ENCODE peak calls at places on chromosomes 4 and X, in ten cellular contexts. One of them, this sample, is unnamed.

GRCh38 chr4:56253631-56254241 is 133.6 kb downstream of the AASDH start:
- DNase-seq in GM23248: no peak
- DNase-seq in aorta: no peak
- DNase-seq in neural progenitor cell: peak; percentile 21
- DNase-seq in CD4-positive, CD25-positive, alpha-beta regulatory T cell: no peak
- DNase-seq in SK-N-SH: no peak
- DNase-seq in esophagus muscularis mucosa: peak; percentile 24
- DNase-seq in esophagus squamous epithelium: no peak
- DNase-seq in cardiac muscle cell: no peak
- DNase-seq in colonic mucosa: no peak
- DNase-seq in this sample: no peak

GRCh38 chrX:6184900-6185515 is 43.7 kb downstream of the NLGN4X start:
- DNase-seq in GM23248: no peak
- DNase-seq in aorta: no peak
- DNase-seq in neural progenitor cell: no peak
- DNase-seq in CD4-positive, CD25-positive, alpha-beta regulatory T cell: no peak
- DNase-seq in SK-N-SH: no peak
- DNase-seq in esophagus muscularis mucosa: no peak
- DNase-seq in esophagus squamous epithelium: no peak
- DNase-seq in cardiac muscle cell: no peak
- DNase-seq in colonic mucosa: no peak
- DNase-seq in this sample: no peak

GRCh38 chrX:69000857-69001256 is 164.4 kb downstream of the PJA1 start:
- DNase-seq in GM23248: no peak
- DNase-seq in aorta: no peak
- DNase-seq in neural progenitor cell: no peak
- DNase-seq in CD4-positive, CD25-positive, alpha-beta regulatory T cell: no peak
- DNase-seq in SK-N-SH: no peak
- DNase-seq in esophagus muscularis mucosa: peak; percentile 8
- DNase-seq in esophagus squamous epithelium: no peak
- DNase-seq in cardiac muscle cell: no peak
- DNase-seq in colonic mucosa: no peak
- DNase-seq in this sample: no peak

GRCh38 chr4:35710343-35710742 is 534.0 kb downstream of the ARAP2 start:
- DNase-seq in GM23248: no peak
- DNase-seq in aorta: no peak
- DNase-seq in neural progenitor cell: no peak
- DNase-seq in CD4-positive, CD25-positive, alpha-beta regulatory T cell: no peak
- DNase-seq in SK-N-SH: no peak
- DNase-seq in esophagus muscularis mucosa: no peak
- DNase-seq in esophagus squamous epithelium: no peak
- DNase-seq in cardiac muscle cell: no peak
- DNase-seq in colonic mucosa: no peak
- DNase-seq in this sample: no peak

GRCh38 chr4:46404961-46405360 is 15.0 kb upstream of the GABRA2 start:
- DNase-seq in GM23248: no peak
- DNase-seq in aorta: no peak
- DNase-seq in neural progenitor cell: peak; percentile 70
- DNase-seq in CD4-positive, CD25-positive, alpha-beta regulatory T cell: no peak
- DNase-seq in SK-N-SH: no peak
- DNase-seq in esophagus muscularis mucosa: no peak
- DNase-seq in esophagus squamous epithelium: no peak
- DNase-seq in cardiac muscle cell: peak; percentile 8
- DNase-seq in colonic mucosa: peak; percentile 57
- DNase-seq in this sample: no peak

GRCh38 chr4:167779280-167779679 is 313.1 kb upstream of the ANXA10 start:
- DNase-seq in GM23248: no peak
- DNase-seq in aorta: no peak
- DNase-seq in neural progenitor cell: no peak
- DNase-seq in CD4-positive, CD25-positive, alpha-beta regulatory T cell: no peak
- DNase-seq in SK-N-SH: no peak
- DNase-seq in esophagus muscularis mucosa: no peak
- DNase-seq in esophagus squamous epithelium: no peak
- DNase-seq in cardiac muscle cell: no peak
- DNase-seq in colonic mucosa: no peak
- DNase-seq in this sample: no peak

GRCh38 chr4:166290426-166290825 is 417.4 kb downstream of the TLL1 start:
- DNase-seq in GM23248: no peak
- DNase-seq in aorta: no peak
- DNase-seq in neural progenitor cell: no peak
- DNase-seq in CD4-positive, CD25-positive, alpha-beta regulatory T cell: no peak
- DNase-seq in SK-N-SH: no peak
- DNase-seq in esophagus muscularis mucosa: no peak
- DNase-seq in esophagus squamous epithelium: no peak
- DNase-seq in cardiac muscle cell: no peak
- DNase-seq in colonic mucosa: no peak
- DNase-seq in this sample: no peak

GRCh38 chrX:118495958-118496762 is 545 bp downstream of the DOCK11 start:
- DNase-seq in GM23248: peak; percentile 45
- DNase-seq in aorta: peak; percentile 77
- DNase-seq in neural progenitor cell: peak; percentile 61
- DNase-seq in CD4-positive, CD25-positive, alpha-beta regulatory T cell: peak; percentile 63
- DNase-seq in SK-N-SH: peak; percentile 59
- DNase-seq in esophagus muscularis mucosa: peak; percentile 92
- DNase-seq in esophagus squamous epithelium: peak; percentile 32
- DNase-seq in cardiac muscle cell: no peak
- DNase-seq in colonic mucosa: peak; percentile 71
- DNase-seq in this sample: peak; percentile 75

GRCh38 chrX:78333521-78333920 is 6.1 kb upstream of the CYSLTR1 start:
- DNase-seq in GM23248: no peak
- DNase-seq in aorta: no peak
- DNase-seq in neural progenitor cell: no peak
- DNase-seq in CD4-positive, CD25-positive, alpha-beta regulatory T cell: no peak
- DNase-seq in SK-N-SH: no peak
- DNase-seq in esophagus muscularis mucosa: no peak
- DNase-seq in esophagus squamous epithelium: no peak
- DNase-seq in cardiac muscle cell: no peak
- DNase-seq in colonic mucosa: no peak
- DNase-seq in this sample: no peak

DNA sequence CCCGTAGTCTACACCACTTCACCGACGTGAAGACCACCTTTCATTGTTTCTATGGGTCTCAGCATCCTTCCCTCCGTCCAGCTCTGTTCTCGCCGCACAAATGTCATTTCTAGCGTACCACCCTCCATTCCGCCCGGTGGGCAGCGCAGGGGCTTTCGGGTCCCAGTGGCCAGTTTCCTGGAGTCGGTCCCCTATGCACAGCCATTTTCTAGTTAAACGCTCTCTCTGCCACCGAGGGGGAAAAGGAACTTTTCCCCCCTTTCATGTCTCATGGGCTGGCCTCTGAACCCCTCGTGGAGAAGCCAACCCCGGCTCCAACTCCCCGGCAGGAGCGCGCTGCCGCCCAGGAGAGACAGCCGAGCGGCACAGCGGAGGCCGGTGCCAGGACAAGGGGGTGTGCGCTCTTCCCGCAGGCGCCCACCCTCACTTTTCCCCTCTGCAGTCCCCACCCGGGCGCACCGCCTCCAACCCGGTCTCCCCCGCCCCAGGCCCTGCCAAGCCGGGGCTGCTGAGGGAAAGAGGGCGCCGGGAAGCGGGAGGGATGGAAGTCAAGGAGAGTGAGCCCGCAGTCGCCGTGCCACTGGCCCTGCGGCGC is 682 bp downstream of the APBB2 start:
- DNase-seq in GM23248: peak; percentile 60
- DNase-seq in aorta: peak; percentile 58
- DNase-seq in neural progenitor cell: no peak
- DNase-seq in CD4-positive, CD25-positive, alpha-beta regulatory T cell: no peak
- DNase-seq in SK-N-SH: no peak
- DNase-seq in esophagus muscularis mucosa: no peak
- DNase-seq in esophagus squamous epithelium: no peak
- DNase-seq in cardiac muscle cell: no peak
- DNase-seq in colonic mucosa: peak; percentile 29
- DNase-seq in this sample: peak; percentile 72
- H3K27ac ChIP-seq in GM23248: no peak overlapping the region
- H3K27ac ChIP-seq in aorta: peak overlapping the region; percentile 51
- H3K27ac ChIP-seq in neural progenitor cell: no peak overlapping the region
- H3K27ac ChIP-seq in CD4-positive, CD25-positive, alpha-beta regulatory T cell: no peak overlapping the region
- H3K27ac ChIP-seq in SK-N-SH: peak overlapping the region; percentile 71
- H3K27ac ChIP-seq in esophagus muscularis mucosa: peak overlapping the region; percentile 93
- H3K27ac ChIP-seq in esophagus squamous epithelium: peak overlapping the region; percentile 78
- H3K27ac ChIP-seq in cardiac muscle cell: peak overlapping the region; percentile 56
- H3K27ac ChIP-seq in colonic mucosa: peak overlapping the region; percentile 90
- H3K27ac ChIP-seq in this sample: peak overlapping the region; percentile 82

DNA sequence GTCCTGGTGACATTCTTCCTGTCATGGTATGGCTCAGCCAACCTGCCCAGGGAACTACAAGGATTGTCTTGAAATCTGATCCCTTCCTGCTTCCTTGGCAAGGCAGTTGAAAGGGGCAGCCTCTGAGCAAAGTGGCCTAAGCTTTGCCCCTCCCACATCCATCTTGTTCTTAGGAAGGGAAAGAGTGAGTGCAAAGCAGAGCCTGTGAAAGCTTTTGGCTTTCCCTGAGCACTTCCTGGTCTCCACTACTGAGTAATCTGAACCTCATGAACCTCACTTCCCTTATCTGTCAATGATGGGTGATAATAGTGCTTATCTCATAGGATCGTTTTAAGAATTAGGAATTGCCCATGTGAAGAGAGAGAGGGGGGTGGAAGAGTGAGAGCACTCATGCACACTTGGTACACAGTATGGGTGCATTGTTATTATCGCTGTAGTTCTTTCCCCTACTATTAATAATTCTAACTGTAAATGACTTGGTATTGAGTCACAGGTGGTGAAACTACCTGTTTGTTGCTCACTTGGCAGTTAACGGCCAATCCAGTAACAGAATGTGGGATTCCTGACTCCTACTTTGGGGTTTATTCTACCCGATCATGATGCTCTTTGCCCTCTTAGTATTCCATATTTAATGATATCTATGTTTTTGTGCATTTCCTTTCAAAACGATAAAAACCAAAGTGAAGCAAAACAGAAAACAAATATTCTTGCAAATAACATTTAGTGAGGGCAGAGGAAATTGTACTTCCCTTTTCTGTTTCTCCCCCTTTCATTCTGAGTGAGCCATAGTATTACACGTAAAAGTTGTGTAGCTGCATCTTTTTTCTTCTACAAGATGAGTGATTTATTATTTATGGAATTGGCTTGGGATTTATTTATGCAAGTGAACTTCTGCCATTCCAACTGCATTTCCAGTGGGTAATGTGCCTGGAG is 109.6 kb downstream of the AFF2 start:
- DNase-seq in GM23248: no peak
- DNase-seq in aorta: no peak
- DNase-seq in neural progenitor cell: peak; percentile 62
- DNase-seq in CD4-positive, CD25-positive, alpha-beta regulatory T cell: no peak
- DNase-seq in SK-N-SH: no peak
- DNase-seq in esophagus muscularis mucosa: no peak
- DNase-seq in esophagus squamous epithelium: no peak
- DNase-seq in cardiac muscle cell: peak; percentile 63
- DNase-seq in colonic mucosa: no peak
- DNase-seq in this sample: no peak
- H3K4me3 ChIP-seq in GM23248: no peak overlapping the region
- H3K4me3 ChIP-seq in aorta: no peak overlapping the region
- H3K4me3 ChIP-seq in neural progenitor cell: no peak overlapping the region
- H3K4me3 ChIP-seq in CD4-positive, CD25-positive, alpha-beta regulatory T cell: no peak overlapping the region
- H3K4me3 ChIP-seq in SK-N-SH: no peak overlapping the region
- H3K4me3 ChIP-seq in esophagus muscularis mucosa: no peak overlapping the region
- H3K4me3 ChIP-seq in esophagus squamous epithelium: no peak overlapping the region
- H3K4me3 ChIP-seq in cardiac muscle cell: no peak overlapping the region
- H3K4me3 ChIP-seq in colonic mucosa: no peak overlapping the region
- H3K4me3 ChIP-seq in this sample: no peak overlapping the region

DNA sequence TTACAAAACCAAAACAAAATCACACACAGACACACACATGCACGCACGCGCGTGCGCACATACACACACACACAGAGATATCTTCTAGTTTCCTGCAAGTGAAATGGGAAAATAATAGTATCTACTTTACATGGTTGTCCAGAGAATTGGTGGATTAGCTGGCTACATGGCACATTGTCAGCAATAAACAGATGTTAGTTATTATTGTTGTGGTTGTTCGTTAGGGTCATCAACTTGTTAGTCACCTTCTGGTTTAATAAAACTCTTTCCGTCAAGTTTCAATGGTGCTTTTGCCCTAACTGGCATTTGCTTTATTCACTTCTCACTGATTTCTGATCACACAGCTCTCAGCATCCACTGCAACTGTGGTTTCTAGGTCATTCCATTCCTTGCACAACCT is 25.5 kb upstream of the RASL11B start:
- DNase-seq in GM23248: peak; percentile 70
- DNase-seq in aorta: no peak
- DNase-seq in neural progenitor cell: no peak
- DNase-seq in CD4-positive, CD25-positive, alpha-beta regulatory T cell: no peak
- DNase-seq in SK-N-SH: no peak
- DNase-seq in esophagus muscularis mucosa: no peak
- DNase-seq in esophagus squamous epithelium: no peak
- DNase-seq in cardiac muscle cell: no peak
- DNase-seq in colonic mucosa: no peak
- DNase-seq in this sample: no peak
- H3K4me1 ChIP-seq in GM23248: peaks cover 37% of the 10 kb centered on the region
- H3K4me1 ChIP-seq in aorta: no peaks in the 10 kb centered on the region
- H3K4me1 ChIP-seq in neural progenitor cell: peaks cover 35% of the 10 kb centered on the region
- H3K4me1 ChIP-seq in CD4-positive, CD25-positive, alpha-beta regulatory T cell: no peaks in the 10 kb centered on the region
- H3K4me1 ChIP-seq in SK-N-SH: peaks cover 39% of the 10 kb centered on the region
- H3K4me1 ChIP-seq in esophagus muscularis mucosa: peaks cover 4% of the 10 kb centered on the region
- H3K4me1 ChIP-seq in esophagus squamous epithelium: peaks cover 17% of the 10 kb centered on the region
- H3K4me1 ChIP-seq in cardiac muscle cell: peaks cover 12% of the 10 kb centered on the region
- H3K4me1 ChIP-seq in colonic mucosa: no peaks in the 10 kb centered on the region
- H3K4me1 ChIP-seq in this sample: peaks cover 2% of the 10 kb centered on the region

GRCh38 chrX:65706041-65706828 is 38.8 kb downstream of the MSN start:
- DNase-seq in GM23248: peak; percentile 83
- DNase-seq in aorta: peak; percentile 59
- DNase-seq in neural progenitor cell: no peak
- DNase-seq in CD4-positive, CD25-positive, alpha-beta regulatory T cell: peak; percentile 11
- DNase-seq in SK-N-SH: no peak
- DNase-seq in esophagus muscularis mucosa: no peak
- DNase-seq in esophagus squamous epithelium: no peak
- DNase-seq in cardiac muscle cell: peak; percentile 9
- DNase-seq in colonic mucosa: no peak
- DNase-seq in this sample: no peak
- H3K27ac ChIP-seq in GM23248: peak overlapping the region; percentile 92
- H3K27ac ChIP-seq in aorta: no peak overlapping the region
- H3K27ac ChIP-seq in neural progenitor cell: no peak overlapping the region
- H3K27ac ChIP-seq in CD4-positive, CD25-positive, alpha-beta regulatory T cell: peak overlapping the region; percentile 64
- H3K27ac ChIP-seq in SK-N-SH: peak overlapping the region; percentile 75
- H3K27ac ChIP-seq in esophagus muscularis mucosa: peak overlapping the region; percentile 82
- H3K27ac ChIP-seq in esophagus squamous epithelium: peak overlapping the region; percentile 67
- H3K27ac ChIP-seq in cardiac muscle cell: peak overlapping the region; percentile 36
- H3K27ac ChIP-seq in colonic mucosa: peak overlapping the region; percentile 18
- H3K27ac ChIP-seq in this sample: peak overlapping the region; percentile 81

GRCh38 chrX:12138366-12139313 is at the start of gene FRMPD4:
- DNase-seq in GM23248: no peak
- DNase-seq in aorta: no peak
- DNase-seq in neural progenitor cell: peak; percentile 70
- DNase-seq in CD4-positive, CD25-positive, alpha-beta regulatory T cell: no peak
- DNase-seq in SK-N-SH: peak; percentile 10
- DNase-seq in esophagus muscularis mucosa: no peak
- DNase-seq in esophagus squamous epithelium: no peak
- DNase-seq in cardiac muscle cell: peak; percentile 61
- DNase-seq in colonic mucosa: no peak
- DNase-seq in this sample: no peak
- H3K4me3 ChIP-seq in GM23248: no peak within 1 kb of the TSS
- H3K4me3 ChIP-seq in aorta: no peak within 1 kb of the TSS
- H3K4me3 ChIP-seq in neural progenitor cell: peak within 1 kb of the TSS; percentile 54
- H3K4me3 ChIP-seq in CD4-positive, CD25-positive, alpha-beta regulatory T cell: no peak within 1 kb of the TSS
- H3K4me3 ChIP-seq in SK-N-SH: no peak within 1 kb of the TSS
- H3K4me3 ChIP-seq in esophagus muscularis mucosa: peak within 1 kb of the TSS; percentile 35
- H3K4me3 ChIP-seq in esophagus squamous epithelium: no peak within 1 kb of the TSS
- H3K4me3 ChIP-seq in cardiac muscle cell: peak within 1 kb of the TSS; percentile 44
- H3K4me3 ChIP-seq in colonic mucosa: no peak within 1 kb of the TSS
- H3K4me3 ChIP-seq in this sample: peak within 1 kb of the TSS; percentile 9

GRCh38 chrX:3415011-3415410 is 68.6 kb upstream of the MXRA5 start:
- DNase-seq in GM23248: peak; percentile 38
- DNase-seq in aorta: no peak
- DNase-seq in neural progenitor cell: no peak
- DNase-seq in CD4-positive, CD25-positive, alpha-beta regulatory T cell: no peak
- DNase-seq in SK-N-SH: no peak
- DNase-seq in esophagus muscularis mucosa: no peak
- DNase-seq in esophagus squamous epithelium: no peak
- DNase-seq in cardiac muscle cell: no peak
- DNase-seq in colonic mucosa: no peak
- DNase-seq in this sample: no peak
- H3K4me1 ChIP-seq in GM23248: peaks cover 11% of the 10 kb centered on the region
- H3K4me1 ChIP-seq in aorta: no peaks in the 10 kb centered on the region
- H3K4me1 ChIP-seq in neural progenitor cell: no peaks in the 10 kb centered on the region
- H3K4me1 ChIP-seq in CD4-positive, CD25-positive, alpha-beta regulatory T cell: no peaks in the 10 kb centered on the region
- H3K4me1 ChIP-seq in SK-N-SH: no peaks in the 10 kb centered on the region
- H3K4me1 ChIP-seq in esophagus muscularis mucosa: no peaks in the 10 kb centered on the region
- H3K4me1 ChIP-seq in esophagus squamous epithelium: no peaks in the 10 kb centered on the region
- H3K4me1 ChIP-seq in cardiac muscle cell: no peaks in the 10 kb centered on the region
- H3K4me1 ChIP-seq in colonic mucosa: no peaks in the 10 kb centered on the region
- H3K4me1 ChIP-seq in this sample: no peaks in the 10 kb centered on the region

This sample was measured in tibial artery.